ENCODE peak calls at places on chromosomes 2 and 18, in four cellular contexts. X is heart left ventricle, L is cardiac muscle cell, D is PC-3. Q is an unnamed sample. For H3K27me3, the result is how much of the 10 kb centered on the place peaks cover.

GRCh38 chr2:60414731-60415130 is 138.7 kb downstream of the BCL11A start:
- DNase-seq in L (peak), D (peak), X (no peak), Q (no peak)

GRCh38 chr2:200713704-200714064 is 98.0 kb upstream of the BZW1 start:
- DNase-seq in L (no peak), D (no peak), X (no peak), Q (no peak)

GRCh38 chr2:225932741-225933413 is 533.4 kb downstream of the NYAP2 start:
- DNase-seq in D (no peak), X (no peak), L (no peak), Q (no peak)

GRCh38 chr2:162782138-162782537 is 56.4 kb downstream of the KCNH7 start:
- DNase-seq in X (no peak), L (no peak), D (no peak), Q (no peak)

GRCh38 chr2:234243871-234244565 is 193.5 kb downstream of the SPP2 start:
- DNase-seq in L (peak), X (no peak), D (peak), Q (no peak)

GRCh38 chr18:23231340-23232021 is 96.2 kb downstream of the CABLES1 start:
- DNase-seq in L (peak), X (peak), D (peak), Q (no peak)

GRCh38 chr2:214005337-214005736 is 405.5 kb upstream of the VWC2L start:
- DNase-seq in X (no peak), D (peak), L (peak), Q (no peak)

GRCh38 chr2:39893616-39894015 is 114.6 kb upstream of the THUMPD2 start:
- DNase-seq in L (no peak), X (no peak), D (no peak), Q (no peak)

GRCh38 chr2:52502476-52502860 is 1265.1 kb upstream of the CHAC2 start:
- DNase-seq in L (no peak), X (no peak), D (no peak), Q (no peak)

GRCh38 chr18:48931680-48932461 is 18.9 kb downstream of the SMAD7 start:
- DNase-seq in D (no peak), X (no peak), L (no peak), Q (no peak)

GRCh38 chr18:72652990-72653593 is 109.0 kb upstream of the CBLN2 start:
- DNase-seq in L (no peak), X (no peak), D (peak), Q (no peak)

GRCh38 chr2:14790041-14790640 is 157.6 kb downstream of the LRATD1 start:
- DNase-seq in L (no peak), D (no peak), X (no peak), Q (no peak)

GRCh38 chr2:173990970-173991819 is 26.0 kb upstream of the SP3 start:
- DNase-seq in X (peak), D (peak), L (peak), Q (peak)

GRCh38 chr2:38214209-38214717 is 138.3 kb upstream of the CYP1B1 start:
- DNase-seq in X (no peak), L (no peak), D (peak), Q (no peak)

GRCh38 chr2:168239281-168239680 is 8.1 kb downstream of the STK39 start:
- DNase-seq in D (no peak), X (no peak), L (no peak), Q (no peak)

GRCh38 chr2:56449449-56449860 is 265.7 kb downstream of the CCDC85A start:
- DNase-seq in D (no peak), X (no peak), L (no peak), Q (no peak)

GRCh38 chr2:64996914-64997313 is 7.7 kb downstream of the SLC1A4 start:
- DNase-seq in X (no peak), L (no peak), D (no peak), Q (no peak)

GRCh38 chr2:8597526-8598225 is 84.2 kb upstream of the ID2 start:
- DNase-seq in X (no peak), D (no peak), L (no peak), Q (no peak)

GRCh38 chr18:24817150-24818068 is 357.0 kb downstream of the HRH4 start:
- DNase-seq in D (no peak), L (no peak), X (no peak), Q (no peak)

GRCh38 chr2:11697103-11697871 is 27.3 kb upstream of the NTSR2 start:
- DNase-seq in X (peak), L (peak), D (peak), Q (no peak)

GRCh38 chr2:102139851-102140250 is 2.7 kb upstream of the IL1R1 start:
- DNase-seq in D (no peak), X (no peak), L (no peak), Q (no peak)

GRCh38 chr2:208006833-208007232 is 18.5 kb downstream of the PLEKHM3 start:
- DNase-seq in D (no peak), X (no peak), L (no peak), Q (no peak)

GRCh38 chr2:37614061-37614802 is 57.2 kb downstream of the CDC42EP3 start:
- DNase-seq in X (no peak), L (peak), D (peak), Q (no peak)

DNA sequence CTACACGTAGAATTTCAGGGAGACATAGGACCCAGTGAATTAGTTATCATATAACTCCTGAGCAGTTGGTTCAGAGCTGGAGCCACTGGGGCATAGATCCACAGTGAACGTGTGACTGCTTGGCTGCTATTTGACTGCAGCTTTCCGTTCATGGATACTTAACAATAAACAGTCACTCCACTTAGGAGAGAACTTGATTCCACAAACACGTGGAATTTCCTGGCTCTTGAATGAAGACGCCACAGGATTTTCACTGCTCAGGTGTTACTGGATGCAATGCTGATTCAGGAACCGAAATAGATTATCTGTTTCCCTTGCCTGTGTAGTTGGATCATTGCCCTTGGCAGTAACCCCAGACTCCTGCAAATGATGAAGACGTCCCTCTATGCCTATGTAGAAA is 679.1 kb upstream of the ZEB2 start:
- DNase-seq in L (no peak), D (no peak), X (no peak), Q (no peak)
- H3K27me3 ChIP-seq in L (under half), D (under half), X (under half), Q (under half)

GRCh38 chr18:78073275-78073674 is 823.6 kb downstream of the GALR1 start:
- DNase-seq in X (no peak), D (peak), L (peak), Q (no peak)

GRCh38 chr18:78071146-78071710 is 821.6 kb downstream of the GALR1 start:
- DNase-seq in X (no peak), D (no peak), L (no peak), Q (no peak)

GRCh38 chr18:78080081-78080480 is 830.4 kb downstream of the GALR1 start:
- DNase-seq in D (no peak), L (no peak), X (no peak), Q (no peak)

GRCh38 chr18:78069784-78070664 is 820.4 kb downstream of the GALR1 start:
- DNase-seq in D (no peak), X (no peak), L (no peak), Q (no peak)

GRCh38 chr18:78074400-78075020 is 824.9 kb downstream of the GALR1 start:
- DNase-seq in X (no peak), D (no peak), L (no peak), Q (no peak)
- TF ChIP-seq CTCF in X (no peak), D (no peak), L (no peak), Q (no peak)

GRCh38 chr2:238926761-238927611 is 79.1 kb downstream of the TWIST2 start:
- DNase-seq in D (no peak), L (no peak), X (no peak), Q (no peak)
- H3K27me3 ChIP-seq in D (under half), L (under half), X (under half), Q (under half)

DNA sequence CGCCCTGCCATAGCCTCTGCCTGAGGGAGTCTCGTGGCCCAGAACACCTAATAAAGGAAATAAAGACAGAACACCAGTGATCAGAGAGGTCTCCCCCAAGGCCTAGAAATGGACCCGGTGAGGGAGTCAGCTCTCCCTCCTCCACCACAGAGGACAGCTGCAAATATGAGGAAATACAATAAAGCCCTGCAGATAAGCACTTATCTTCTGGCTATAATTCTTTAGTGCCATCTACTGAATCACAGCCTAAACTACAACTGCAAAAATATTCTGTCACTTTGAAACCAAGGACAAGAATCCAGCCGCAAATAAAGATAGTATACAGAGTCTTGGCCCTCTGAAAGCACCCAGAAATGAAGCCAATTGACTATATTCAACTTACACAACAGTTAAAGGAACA is 42.4 kb upstream of the TACR1 start:
- DNase-seq in L (peak), D (peak), X (no peak), Q (no peak)
- TF ChIP-seq CTCF in L (peak), D (peak), X (no peak), Q (no peak)

GRCh38 chr2:239746847-239747246 is 278.3 kb downstream of the NDUFA10 start:
- DNase-seq in X (no peak), L (no peak), D (no peak), Q (no peak)
- H3K27me3 ChIP-seq in X (under half), L (under half), D (half or more), Q (under half)